ENCODE peak calls at places on chromosomes 2 and 18, in eight cellular contexts. T, A, B, U, G, Y, C and O are unnamed samples. For H3K36me3, the result is how much of the 10 kb centered on the place peaks cover.

GRCh38 chr2:173286153-173286809 is 68.4 kb upstream of the CDCA7 start:
- DNase-seq in T (no peak), A (no peak), B (no peak), U (no peak), G (no peak), Y (no peak), C (no peak), O (no peak)

GRCh38 chr2:88085099-88085498 is 17.5 kb downstream of the SMYD1 start:
- DNase-seq in T (no peak), A (no peak), B (no peak), U (no peak), G (no peak), Y (no peak), C (no peak), O (no peak)

GRCh38 chr2:129061079-129061785 is 742.6 kb upstream of the HS6ST1 start:
- DNase-seq in T (no peak), A (no peak), B (peak), U (no peak), G (no peak), Y (no peak), C (no peak), O (no peak)

GRCh38 chr2:118672571-118673158 is 174.8 kb downstream of the EN1 start:
- DNase-seq in T (no peak), A (no peak), B (no peak), U (no peak), G (no peak), Y (no peak), C (no peak), O (no peak)

GRCh38 chr2:224268441-224268840 is 133.5 kb downstream of the FAM124B start:
- DNase-seq in T (no peak), A (no peak), B (peak), U (no peak), G (no peak), Y (no peak), C (no peak), O (no peak)

GRCh38 chr2:96090527-96090926 is 25.8 kb downstream of the ADRA2B start:
- DNase-seq in T (no peak), A (no peak), B (peak), U (no peak), G (no peak), Y (no peak), C (no peak), O (no peak)

GRCh38 chr2:164717000-164717597 is 95.8 kb upstream of the GRB14 start:
- DNase-seq in T (no peak), A (no peak), B (peak), U (no peak), G (no peak), Y (no peak), C (no peak), O (no peak)

GRCh38 chr2:16314691-16315457 is 350.8 kb downstream of the CYRIA start:
- DNase-seq in T (no peak), A (no peak), B (no peak), U (no peak), G (no peak), Y (no peak), C (no peak), O (no peak)

GRCh38 chr2:12441750-12442626 is 274.7 kb upstream of the TRIB2 start:
- DNase-seq in T (no peak), A (no peak), B (peak), U (no peak), G (no peak), Y (no peak), C (no peak), O (no peak)

GRCh38 chr2:44551497-44551896 is 189.8 kb downstream of the CAMKMT start:
- DNase-seq in T (no peak), A (no peak), B (no peak), U (no peak), G (no peak), Y (no peak), C (no peak), O (no peak)

GRCh38 chr18:21458788-21459187 is 141.7 kb downstream of the ESCO1 start:
- DNase-seq in T (no peak), A (no peak), B (no peak), U (no peak), G (no peak), Y (no peak), C (no peak), O (no peak)

GRCh38 chr2:96241227-96241626 is 24.6 kb downstream of the TMEM127 start:
- DNase-seq in T (no peak), A (no peak), B (no peak), U (no peak), G (no peak), Y (peak), C (no peak), O (no peak)

GRCh38 chr2:132977812-132978529 is 308.0 kb upstream of the LYPD1 start:
- DNase-seq in T (no peak), A (no peak), B (peak), U (no peak), G (no peak), Y (no peak), C (no peak), O (no peak)

GRCh38 chr18:59672125-59672769 is 25.0 kb downstream of the CCBE1 start:
- DNase-seq in T (no peak), A (no peak), B (no peak), U (peak), G (no peak), Y (no peak), C (no peak), O (no peak)

GRCh38 chr2:238399094-238399493 is 27.6 kb upstream of the ASB1 start:
- DNase-seq in T (no peak), A (no peak), B (no peak), U (no peak), G (no peak), Y (no peak), C (no peak), O (no peak)

GRCh38 chr2:27072950-27073349 is 1.5 kb upstream of the OST4 start:
- DNase-seq in T (no peak), A (no peak), B (peak), U (no peak), G (no peak), Y (no peak), C (no peak), O (no peak)

DNA sequence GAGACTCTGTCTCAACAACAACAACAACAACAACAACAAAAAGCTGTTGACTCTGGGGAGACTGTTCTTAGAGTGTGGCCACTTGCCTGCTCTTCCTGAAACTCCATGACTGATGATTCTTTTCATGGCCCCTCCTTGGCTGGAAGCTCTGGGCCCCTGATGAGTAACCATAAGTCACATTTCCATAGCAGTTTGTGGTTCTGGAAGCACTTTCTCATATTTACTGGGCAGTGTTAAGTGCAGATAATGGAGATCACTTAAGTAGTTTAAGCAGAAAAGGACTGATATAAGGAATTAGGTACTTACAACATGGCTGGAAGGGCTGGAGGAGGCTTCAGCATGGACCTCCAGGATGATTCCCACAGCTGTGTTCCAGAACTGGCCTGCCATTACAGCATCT is 147.3 kb upstream of the DLX2 start:
- DNase-seq in T (no peak), A (no peak), B (peak), U (no peak), G (no peak), Y (no peak), C (no peak), O (no peak)
- H3K36me3 ChIP-seq in T (under half), A (under half), B (under half), U (under half), G (under half), Y (under half), C (under half), O (under half)

GRCh38 chr18:32091325-32091723 is 350 bp upstream of the RNF138 start:
- DNase-seq in T (no peak), A (no peak), B (no peak), U (no peak), G (no peak), Y (no peak), C (no peak), O (no peak)

GRCh38 chr18:32093106-32093511 is 1.4 kb downstream of the RNF138 start:
- DNase-seq in T (peak), A (peak), B (peak), U (peak), G (peak), Y (peak), C (peak), O (peak)

GRCh38 chr18:32092422-32093105 is 890 bp downstream of the RNF138 start:
- DNase-seq in T (peak), A (peak), B (peak), U (peak), G (peak), Y (peak), C (peak), O (peak)

GRCh38 chr18:32093523-32093922 is 1.8 kb downstream of the RNF138 start:
- DNase-seq in T (no peak), A (no peak), B (no peak), U (no peak), G (no peak), Y (no peak), C (peak), O (no peak)

GRCh38 chr18:32091724-32092421 is at the start of gene RNF138:
- DNase-seq in T (peak), A (peak), B (peak), U (peak), G (peak), Y (peak), C (peak), O (peak)
- H3K4me3 ChIP-seq in T (peak), A (peak), B (peak), U (peak), G (peak), Y (peak), C (peak), O (peak)

GRCh38 chr2:28751102-28751955 is at the start of gene PPP1CB:
- DNase-seq in T (peak), A (peak), B (peak), U (peak), G (peak), Y (peak), C (peak), O (peak)

GRCh38 chr2:28753043-28753683 is 1.5 kb downstream of the PPP1CB start:
- DNase-seq in T (peak), A (no peak), B (peak), U (no peak), G (peak), Y (peak), C (peak), O (peak)

GRCh38 chr2:28751956-28752607 is 452 bp downstream of the PPP1CB start:
- DNase-seq in T (peak), A (peak), B (no peak), U (no peak), G (peak), Y (peak), C (no peak), O (peak)

GRCh38 chr2:28754321-28754720 is 2.7 kb downstream of the PPP1CB start:
- DNase-seq in T (no peak), A (no peak), B (peak), U (no peak), G (no peak), Y (no peak), C (no peak), O (no peak)

GRCh38 chr2:28752608-28752984 is 966 bp downstream of the PPP1CB start:
- DNase-seq in T (no peak), A (no peak), B (no peak), U (no peak), G (no peak), Y (no peak), C (peak), O (no peak)
- H3K27ac ChIP-seq in T (peak), A (peak), B (peak), U (peak), G (peak), Y (peak), C (peak), O (peak)

GRCh38 chr2:219731173-219731572 is 103.7 kb downstream of the SLC4A3 start:
- DNase-seq in T (no peak), A (no peak), B (no peak), U (no peak), G (no peak), Y (no peak), C (no peak), O (no peak)

GRCh38 chr2:219733106-219733505 is 105.7 kb downstream of the SLC4A3 start:
- DNase-seq in T (no peak), A (no peak), B (no peak), U (no peak), G (no peak), Y (peak), C (no peak), O (no peak)

GRCh38 chr2:219726916-219727315 is 99.5 kb downstream of the SLC4A3 start:
- DNase-seq in T (no peak), A (no peak), B (no peak), U (no peak), G (no peak), Y (peak), C (no peak), O (no peak)

GRCh38 chr2:219727771-219728429 is 100.5 kb downstream of the SLC4A3 start:
- DNase-seq in T (no peak), A (no peak), B (no peak), U (no peak), G (no peak), Y (no peak), C (no peak), O (no peak)

GRCh38 chr2:219728993-219729487 is 101.6 kb downstream of the SLC4A3 start:
- DNase-seq in T (no peak), A (no peak), B (no peak), U (no peak), G (no peak), Y (no peak), C (no peak), O (no peak)
- H3K36me3 ChIP-seq in T (under half), A (under half), B (under half), U (under half), G (under half), Y (under half), C (under half), O (under half)

DNA sequence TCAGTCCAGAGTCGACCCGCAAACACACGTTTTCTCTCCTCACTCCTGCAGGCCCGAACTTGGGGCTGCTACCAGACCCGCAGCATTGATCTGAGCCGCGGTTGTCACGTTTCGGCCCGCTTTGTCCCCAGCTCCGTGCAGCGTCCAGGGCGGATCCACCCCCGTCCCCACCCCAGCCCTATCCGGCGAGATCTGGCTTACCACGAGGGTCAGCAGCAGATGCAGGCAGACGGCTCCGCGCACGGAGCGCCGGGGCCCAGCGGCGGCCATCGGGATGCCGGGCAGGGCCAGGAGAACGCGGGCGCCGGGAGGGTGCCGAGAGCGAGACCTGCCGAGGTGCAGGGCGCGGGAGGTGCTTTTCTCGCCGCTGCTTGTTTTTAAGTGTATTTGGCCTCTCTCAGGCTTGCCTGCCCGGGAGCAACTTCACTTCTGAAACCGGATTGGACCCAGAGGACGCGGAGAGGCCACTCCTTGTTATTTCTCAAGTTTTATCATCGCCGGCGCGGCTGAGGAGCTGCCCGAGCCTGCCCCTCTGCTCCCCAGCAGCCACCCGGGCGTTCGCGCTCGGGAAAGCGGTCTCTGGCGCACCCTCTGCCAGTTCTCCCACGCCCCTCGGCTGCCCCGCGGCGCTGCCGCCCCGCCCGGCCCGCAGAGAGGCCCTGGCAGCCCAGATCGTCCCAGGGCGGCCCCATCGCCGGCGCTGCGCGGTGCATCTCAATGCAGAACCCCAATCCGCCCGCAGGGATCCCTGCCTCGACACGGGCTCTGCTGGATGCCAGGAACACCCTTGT is at the start of gene DSC3:
- DNase-seq in T (peak), A (no peak), B (peak), U (no peak), G (peak), Y (peak), C (no peak), O (no peak)
- H3K4me3 ChIP-seq in T (peak), A (no peak), B (peak), U (peak), G (peak), Y (peak), C (no peak), O (no peak)

GRCh38 chr2:43032248-43032893 is 194.0 kb downstream of the ZFP36L2 start:
- DNase-seq in T (peak), A (no peak), B (no peak), U (peak), G (peak), Y (no peak), C (no peak), O (no peak)
- H3K27ac ChIP-seq in T (peak), A (no peak), B (no peak), U (peak), G (peak), Y (no peak), C (no peak), O (no peak)